ENCODE peak calls at places on chromosomes 13 and 19, in seven cellular contexts. One of them, this sample, is unnamed.

GRCh38 chr13:83879431-83880171 is 2.7 kb downstream of the SLITRK1 start:
- DNase-seq in CD4-positive, alpha-beta T cell: no peak
- DNase-seq in right atrium auricular region: no peak
- DNase-seq in AG04450: no peak
- DNase-seq in GM10248: no peak
- DNase-seq in activated B cell treated with CpG ODN at 0.5 μM for 24 hours: no peak
- DNase-seq in HFF-Myc: no peak
- DNase-seq in this sample: no peak

GRCh38 chr13:35723061-35723461 is 246.6 kb upstream of the MAB21L1 start:
- DNase-seq in CD4-positive, alpha-beta T cell: no peak
- DNase-seq in right atrium auricular region: no peak
- DNase-seq in AG04450: no peak
- DNase-seq in GM10248: no peak
- DNase-seq in activated B cell treated with CpG ODN at 0.5 μM for 24 hours: no peak
- DNase-seq in HFF-Myc: no peak
- DNase-seq in this sample: peak

GRCh38 chr13:99185606-99186005 is 15.0 kb upstream of the UBAC2 start:
- DNase-seq in CD4-positive, alpha-beta T cell: no peak
- DNase-seq in right atrium auricular region: no peak
- DNase-seq in AG04450: no peak
- DNase-seq in GM10248: no peak
- DNase-seq in activated B cell treated with CpG ODN at 0.5 μM for 24 hours: no peak
- DNase-seq in HFF-Myc: no peak
- DNase-seq in this sample: no peak

GRCh38 chr13:113728571-113729054 is 30.4 kb upstream of the TMEM255B start:
- DNase-seq in CD4-positive, alpha-beta T cell: no peak
- DNase-seq in right atrium auricular region: no peak
- DNase-seq in AG04450: no peak
- DNase-seq in GM10248: no peak
- DNase-seq in activated B cell treated with CpG ODN at 0.5 μM for 24 hours: no peak
- DNase-seq in HFF-Myc: no peak
- DNase-seq in this sample: no peak

GRCh38 chr13:113724780-113725315 is 34.2 kb upstream of the TMEM255B start:
- DNase-seq in CD4-positive, alpha-beta T cell: peak
- DNase-seq in right atrium auricular region: no peak
- DNase-seq in AG04450: no peak
- DNase-seq in GM10248: peak
- DNase-seq in activated B cell treated with CpG ODN at 0.5 μM for 24 hours: peak
- DNase-seq in HFF-Myc: no peak
- DNase-seq in this sample: no peak

GRCh38 chr13:44934724-44935123 is 54.5 kb downstream of the NUFIP1 start:
- DNase-seq in CD4-positive, alpha-beta T cell: no peak
- DNase-seq in right atrium auricular region: no peak
- DNase-seq in AG04450: no peak
- DNase-seq in GM10248: no peak
- DNase-seq in activated B cell treated with CpG ODN at 0.5 μM for 24 hours: no peak
- DNase-seq in HFF-Myc: no peak
- DNase-seq in this sample: no peak

GRCh38 chr13:113137656-113138292 is 15.2 kb downstream of the F10 start:
- DNase-seq in CD4-positive, alpha-beta T cell: no peak
- DNase-seq in right atrium auricular region: no peak
- DNase-seq in AG04450: no peak
- DNase-seq in GM10248: no peak
- DNase-seq in activated B cell treated with CpG ODN at 0.5 μM for 24 hours: no peak
- DNase-seq in HFF-Myc: no peak
- DNase-seq in this sample: no peak

GRCh38 chr19:41877916-41878905 is 1.1 kb downstream of the CD79A start:
- DNase-seq in CD4-positive, alpha-beta T cell: no peak
- DNase-seq in right atrium auricular region: no peak
- DNase-seq in AG04450: no peak
- DNase-seq in GM10248: peak
- DNase-seq in activated B cell treated with CpG ODN at 0.5 μM for 24 hours: no peak
- DNase-seq in HFF-Myc: no peak
- DNase-seq in this sample: no peak

GRCh38 chr13:64791373-64791772 is 2438.8 kb downstream of the PCDH9 start:
- DNase-seq in CD4-positive, alpha-beta T cell: no peak
- DNase-seq in right atrium auricular region: no peak
- DNase-seq in AG04450: no peak
- DNase-seq in GM10248: no peak
- DNase-seq in activated B cell treated with CpG ODN at 0.5 μM for 24 hours: no peak
- DNase-seq in HFF-Myc: no peak
- DNase-seq in this sample: no peak
- TF ChIP-seq CTCF in CD4-positive, alpha-beta T cell: no peak
- TF ChIP-seq CTCF in right atrium auricular region: no peak
- TF ChIP-seq CTCF in AG04450: no peak
- TF ChIP-seq CTCF in GM10248: no peak
- TF ChIP-seq CTCF in activated B cell treated with CpG ODN at 0.5 μM for 24 hours: no peak
- TF ChIP-seq CTCF in HFF-Myc: no peak
- TF ChIP-seq CTCF in this sample: no peak

GRCh38 chr19:32041681-32042292 is 303.6 kb upstream of the ZNF507 start:
- DNase-seq in CD4-positive, alpha-beta T cell: no peak
- DNase-seq in right atrium auricular region: no peak
- DNase-seq in AG04450: no peak
- DNase-seq in GM10248: no peak
- DNase-seq in activated B cell treated with CpG ODN at 0.5 μM for 24 hours: no peak
- DNase-seq in HFF-Myc: no peak
- DNase-seq in this sample: no peak
- TF ChIP-seq CTCF in CD4-positive, alpha-beta T cell: no peak
- TF ChIP-seq CTCF in right atrium auricular region: peak
- TF ChIP-seq CTCF in AG04450: peak
- TF ChIP-seq CTCF in GM10248: no peak
- TF ChIP-seq CTCF in activated B cell treated with CpG ODN at 0.5 μM for 24 hours: no peak
- TF ChIP-seq CTCF in HFF-Myc: peak
- TF ChIP-seq CTCF in this sample: peak

GRCh38 chr13:47592256-47592655 is 408.8 kb downstream of the SUCLA2 start:
- DNase-seq in CD4-positive, alpha-beta T cell: no peak
- DNase-seq in right atrium auricular region: no peak
- DNase-seq in AG04450: no peak
- DNase-seq in GM10248: no peak
- DNase-seq in activated B cell treated with CpG ODN at 0.5 μM for 24 hours: no peak
- DNase-seq in HFF-Myc: no peak
- DNase-seq in this sample: no peak

GRCh38 chr13:47588676-47589075 is 412.4 kb downstream of the SUCLA2 start:
- DNase-seq in CD4-positive, alpha-beta T cell: no peak
- DNase-seq in right atrium auricular region: no peak
- DNase-seq in AG04450: no peak
- DNase-seq in GM10248: no peak
- DNase-seq in activated B cell treated with CpG ODN at 0.5 μM for 24 hours: no peak
- DNase-seq in HFF-Myc: no peak
- DNase-seq in this sample: no peak
- TF ChIP-seq CTCF in CD4-positive, alpha-beta T cell: no peak
- TF ChIP-seq CTCF in right atrium auricular region: no peak
- TF ChIP-seq CTCF in AG04450: no peak
- TF ChIP-seq CTCF in GM10248: no peak
- TF ChIP-seq CTCF in activated B cell treated with CpG ODN at 0.5 μM for 24 hours: no peak
- TF ChIP-seq CTCF in HFF-Myc: peak
- TF ChIP-seq CTCF in this sample: no peak

GRCh38 chr19:12867120-12868099 is 13.8 kb downstream of the DNASE2 start:
- DNase-seq in CD4-positive, alpha-beta T cell: peak
- DNase-seq in right atrium auricular region: no peak
- DNase-seq in AG04450: no peak
- DNase-seq in GM10248: peak
- DNase-seq in activated B cell treated with CpG ODN at 0.5 μM for 24 hours: peak
- DNase-seq in HFF-Myc: no peak
- DNase-seq in this sample: no peak

GRCh38 chr19:12866416-12867119 is 14.7 kb downstream of the DNASE2 start:
- DNase-seq in CD4-positive, alpha-beta T cell: no peak
- DNase-seq in right atrium auricular region: no peak
- DNase-seq in AG04450: no peak
- DNase-seq in GM10248: no peak
- DNase-seq in activated B cell treated with CpG ODN at 0.5 μM for 24 hours: no peak
- DNase-seq in HFF-Myc: no peak
- DNase-seq in this sample: no peak

GRCh38 chr19:12871681-12872080 is 9.6 kb downstream of the DNASE2 start:
- DNase-seq in CD4-positive, alpha-beta T cell: no peak
- DNase-seq in right atrium auricular region: no peak
- DNase-seq in AG04450: no peak
- DNase-seq in GM10248: no peak
- DNase-seq in activated B cell treated with CpG ODN at 0.5 μM for 24 hours: no peak
- DNase-seq in HFF-Myc: no peak
- DNase-seq in this sample: no peak

GRCh38 chr19:12865746-12866415 is 15.4 kb downstream of the DNASE2 start:
- DNase-seq in CD4-positive, alpha-beta T cell: no peak
- DNase-seq in right atrium auricular region: no peak
- DNase-seq in AG04450: no peak
- DNase-seq in GM10248: no peak
- DNase-seq in activated B cell treated with CpG ODN at 0.5 μM for 24 hours: no peak
- DNase-seq in HFF-Myc: no peak
- DNase-seq in this sample: no peak

DNA sequence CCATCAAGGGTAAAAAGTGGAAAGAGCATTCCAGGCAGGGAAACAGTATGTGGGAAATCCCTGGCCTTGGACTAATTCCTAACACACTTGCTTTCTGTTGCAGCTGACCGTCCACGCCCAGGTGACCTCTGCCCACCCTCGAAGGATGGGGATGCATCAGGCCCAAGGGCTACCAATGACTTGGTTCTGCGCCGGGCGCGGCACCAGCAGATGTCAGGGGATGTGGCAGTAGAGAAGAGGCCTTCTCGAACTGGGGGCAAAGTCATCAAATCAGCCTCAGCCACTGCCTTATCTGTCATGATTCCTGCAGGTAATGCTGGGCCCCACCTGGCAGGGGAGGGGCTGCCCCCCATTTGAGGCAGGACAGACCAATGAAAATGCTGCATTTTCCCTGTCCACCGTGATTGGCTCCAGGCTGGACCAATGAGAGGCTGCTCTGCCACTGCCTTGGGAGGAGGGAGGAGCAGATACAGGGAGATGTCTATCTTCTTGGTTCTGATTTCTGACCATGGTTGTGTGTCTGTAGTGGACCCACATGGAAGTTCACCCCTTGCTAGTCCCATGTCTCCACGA is 12.6 kb downstream of the DNASE2 start:
- DNase-seq in CD4-positive, alpha-beta T cell: no peak
- DNase-seq in right atrium auricular region: no peak
- DNase-seq in AG04450: no peak
- DNase-seq in GM10248: no peak
- DNase-seq in activated B cell treated with CpG ODN at 0.5 μM for 24 hours: no peak
- DNase-seq in HFF-Myc: no peak
- DNase-seq in this sample: no peak
- TF ChIP-seq CTCF in CD4-positive, alpha-beta T cell: no peak
- TF ChIP-seq CTCF in right atrium auricular region: no peak
- TF ChIP-seq CTCF in AG04450: no peak
- TF ChIP-seq CTCF in GM10248: no peak
- TF ChIP-seq CTCF in activated B cell treated with CpG ODN at 0.5 μM for 24 hours: no peak
- TF ChIP-seq CTCF in HFF-Myc: no peak
- TF ChIP-seq CTCF in this sample: no peak

GRCh38 chr13:97003071-97003470 is 8.8 kb upstream of the OXGR1 start:
- DNase-seq in CD4-positive, alpha-beta T cell: no peak
- DNase-seq in right atrium auricular region: no peak
- DNase-seq in AG04450: no peak
- DNase-seq in GM10248: no peak
- DNase-seq in activated B cell treated with CpG ODN at 0.5 μM for 24 hours: no peak
- DNase-seq in HFF-Myc: no peak
- DNase-seq in this sample: no peak

GRCh38 chr13:97002581-97002980 is 8.3 kb upstream of the OXGR1 start:
- DNase-seq in CD4-positive, alpha-beta T cell: no peak
- DNase-seq in right atrium auricular region: no peak
- DNase-seq in AG04450: no peak
- DNase-seq in GM10248: no peak
- DNase-seq in activated B cell treated with CpG ODN at 0.5 μM for 24 hours: no peak
- DNase-seq in HFF-Myc: no peak
- DNase-seq in this sample: no peak

GRCh38 chr13:97004886-97005285 is 10.6 kb upstream of the OXGR1 start:
- DNase-seq in CD4-positive, alpha-beta T cell: no peak
- DNase-seq in right atrium auricular region: no peak
- DNase-seq in AG04450: no peak
- DNase-seq in GM10248: no peak
- DNase-seq in activated B cell treated with CpG ODN at 0.5 μM for 24 hours: no peak
- DNase-seq in HFF-Myc: no peak
- DNase-seq in this sample: no peak

GRCh38 chr13:97004096-97004876 is 10.0 kb upstream of the OXGR1 start:
- DNase-seq in CD4-positive, alpha-beta T cell: no peak
- DNase-seq in right atrium auricular region: no peak
- DNase-seq in AG04450: peak
- DNase-seq in GM10248: no peak
- DNase-seq in activated B cell treated with CpG ODN at 0.5 μM for 24 hours: no peak
- DNase-seq in HFF-Myc: no peak
- DNase-seq in this sample: no peak

GRCh38 chr13:97005631-97006262 is 11.5 kb upstream of the OXGR1 start:
- DNase-seq in CD4-positive, alpha-beta T cell: no peak
- DNase-seq in right atrium auricular region: no peak
- DNase-seq in AG04450: peak
- DNase-seq in GM10248: no peak
- DNase-seq in activated B cell treated with CpG ODN at 0.5 μM for 24 hours: no peak
- DNase-seq in HFF-Myc: no peak
- DNase-seq in this sample: no peak
- TF ChIP-seq CTCF in CD4-positive, alpha-beta T cell: no peak
- TF ChIP-seq CTCF in right atrium auricular region: no peak
- TF ChIP-seq CTCF in AG04450: no peak
- TF ChIP-seq CTCF in GM10248: no peak
- TF ChIP-seq CTCF in activated B cell treated with CpG ODN at 0.5 μM for 24 hours: no peak
- TF ChIP-seq CTCF in HFF-Myc: no peak
- TF ChIP-seq CTCF in this sample: no peak

GRCh38 chr13:112073245-112074138 is 6.5 kb downstream of the SOX1 start:
- DNase-seq in CD4-positive, alpha-beta T cell: no peak
- DNase-seq in right atrium auricular region: no peak
- DNase-seq in AG04450: no peak
- DNase-seq in GM10248: no peak
- DNase-seq in activated B cell treated with CpG ODN at 0.5 μM for 24 hours: no peak
- DNase-seq in HFF-Myc: no peak
- DNase-seq in this sample: no peak

GRCh38 chr13:112072531-112073244 is 5.7 kb downstream of the SOX1 start:
- DNase-seq in CD4-positive, alpha-beta T cell: no peak
- DNase-seq in right atrium auricular region: no peak
- DNase-seq in AG04450: no peak
- DNase-seq in GM10248: no peak
- DNase-seq in activated B cell treated with CpG ODN at 0.5 μM for 24 hours: no peak
- DNase-seq in HFF-Myc: no peak
- DNase-seq in this sample: no peak

GRCh38 chr13:112069727-112070300 is 2.9 kb downstream of the SOX1 start:
- DNase-seq in CD4-positive, alpha-beta T cell: no peak
- DNase-seq in right atrium auricular region: no peak
- DNase-seq in AG04450: no peak
- DNase-seq in GM10248: no peak
- DNase-seq in activated B cell treated with CpG ODN at 0.5 μM for 24 hours: no peak
- DNase-seq in HFF-Myc: no peak
- DNase-seq in this sample: no peak

GRCh38 chr13:112071011-112071901 is 4.3 kb downstream of the SOX1 start:
- DNase-seq in CD4-positive, alpha-beta T cell: no peak
- DNase-seq in right atrium auricular region: no peak
- DNase-seq in AG04450: no peak
- DNase-seq in GM10248: no peak
- DNase-seq in activated B cell treated with CpG ODN at 0.5 μM for 24 hours: no peak
- DNase-seq in HFF-Myc: no peak
- DNase-seq in this sample: no peak

DNA sequence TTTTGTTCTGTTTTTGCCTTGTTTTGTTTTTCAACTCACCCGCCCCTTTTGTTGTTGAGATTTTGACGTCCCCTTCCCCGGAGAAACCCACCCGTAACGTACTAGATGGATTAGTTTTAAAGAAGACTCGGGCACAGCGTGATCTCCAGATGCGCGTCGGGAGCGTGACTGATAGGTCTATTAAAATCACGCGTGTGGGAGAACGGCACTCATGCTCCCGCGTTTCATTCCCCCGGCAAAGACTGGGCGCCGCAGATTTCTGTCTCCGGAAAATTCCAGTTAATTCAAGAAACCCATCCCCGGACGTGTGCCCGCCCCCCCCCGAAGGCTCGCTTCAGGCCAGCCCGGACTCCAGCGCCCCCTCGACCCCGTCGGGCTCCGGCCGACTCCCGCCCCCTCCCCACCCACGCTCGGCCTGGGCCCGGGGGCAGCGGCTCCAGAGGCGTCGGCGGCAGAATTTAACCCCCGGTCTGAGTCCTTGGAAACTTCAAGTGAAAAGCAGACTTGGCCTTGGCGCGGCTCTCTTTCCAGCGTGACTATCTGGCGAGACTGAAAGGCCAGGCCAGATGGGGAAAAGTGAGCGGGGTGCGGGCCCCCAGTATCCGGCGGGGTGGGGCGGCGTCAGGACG is 5.1 kb downstream of the SOX1 start:
- DNase-seq in CD4-positive, alpha-beta T cell: no peak
- DNase-seq in right atrium auricular region: no peak
- DNase-seq in AG04450: no peak
- DNase-seq in GM10248: no peak
- DNase-seq in activated B cell treated with CpG ODN at 0.5 μM for 24 hours: no peak
- DNase-seq in HFF-Myc: no peak
- DNase-seq in this sample: no peak
- TF ChIP-seq CTCF in CD4-positive, alpha-beta T cell: no peak
- TF ChIP-seq CTCF in right atrium auricular region: no peak
- TF ChIP-seq CTCF in AG04450: no peak
- TF ChIP-seq CTCF in GM10248: no peak
- TF ChIP-seq CTCF in activated B cell treated with CpG ODN at 0.5 μM for 24 hours: no peak
- TF ChIP-seq CTCF in HFF-Myc: no peak
- TF ChIP-seq CTCF in this sample: no peak